ENCODE peak calls at places on chromosomes 1 and 21, in four cellular contexts. T, C, Z and B are unnamed samples.
A peak's percentile ranks its signal among the peaks of the same experiment; 100 is the strongest.

GRCh38 chr1:200977071-200977754 is 46.3 kb downstream of the KIF21B start:
- DNase-seq in T (no peak), C (no peak), Z (no peak), B (no peak)

GRCh38 chr1:43545686-43546387 is 15.2 kb downstream of the PTPRF start:
- DNase-seq in T (peak; percentile 59), C (peak; percentile 91), Z (peak; percentile 90), B (peak; percentile 75)

GRCh38 chr1:232617237-232617636 is 12.7 kb downstream of the SIPA1L2 start:
- DNase-seq in T (no peak), C (no peak), Z (no peak), B (no peak)

GRCh38 chr1:232302376-232303049 is 327.4 kb downstream of the SIPA1L2 start:
- DNase-seq in T (no peak), C (no peak), Z (no peak), B (peak; percentile 63)

GRCh38 chr1:212433577-212434462 is 1.1 kb downstream of the NENF start:
- DNase-seq in T (no peak), C (no peak), Z (no peak), B (peak; percentile 54)

GRCh38 chr1:27393641-27394281 is 1.3 kb downstream of the GPR3 start:
- DNase-seq in T (no peak), C (no peak), Z (no peak), B (no peak)

GRCh38 chr1:153771841-153772593 is 3.2 kb upstream of the SLC27A3 start:
- DNase-seq in T (peak; percentile 69), C (no peak), Z (no peak), B (peak; percentile 68)

GRCh38 chr1:121586369-121587229 is 401.8 kb downstream of the SRGAP2C start:
- DNase-seq in T (no peak), C (peak; percentile 3), Z (no peak), B (no peak)

GRCh38 chr1:164440222-164440621 is 118.8 kb upstream of the PBX1 start:
- DNase-seq in T (peak; percentile 50), C (peak; percentile 22), Z (no peak), B (peak; percentile 46)

GRCh38 chr1:24699628-24700027 is 45.6 kb upstream of the CLIC4 start:
- DNase-seq in T (no peak), C (no peak), Z (no peak), B (no peak)

GRCh38 chr1:14598007-14598497 is 433 bp upstream of the KAZN start:
- DNase-seq in T (no peak), C (no peak), Z (peak; percentile 65), B (peak; percentile 27)

GRCh38 chr1:196608401-196609113 is at the start of gene KCNT2:
- DNase-seq in T (peak; percentile 97), C (peak; percentile 51), Z (peak; percentile 92), B (peak; percentile 100)

GRCh38 chr1:45945426-45945825 is 142.0 kb downstream of the MAST2 start:
- DNase-seq in T (peak; percentile 45), C (no peak), Z (no peak), B (peak; percentile 16)

GRCh38 chr1:156481527-156481926 is 19.0 kb downstream of the MEF2D start:
- DNase-seq in T (no peak), C (no peak), Z (no peak), B (no peak)

GRCh38 chr1:6127587-6128163 is 52.4 kb downstream of the CHD5 start:
- DNase-seq in T (no peak), C (no peak), Z (no peak), B (peak; percentile 71)

GRCh38 chr1:25556791-25557476 is 13.5 kb downstream of the LDLRAP1 start:
- DNase-seq in T (no peak), C (no peak), Z (no peak), B (no peak)

GRCh38 chr1:39902121-39902807 is 547 bp upstream of the MYCL start:
- DNase-seq in T (peak; percentile 83), C (peak; percentile 67), Z (no peak), B (peak; percentile 90)

GRCh38 chr1:46096269-46097148 is 35.9 kb downstream of the PIK3R3 start:
- DNase-seq in T (no peak), C (no peak), Z (no peak), B (peak; percentile 79)

GRCh38 chr21:28375708-28376385 is 616.8 kb downstream of the LTN1 start:
- DNase-seq in T (no peak), C (no peak), Z (no peak), B (no peak)

GRCh38 chr1:160629286-160630210 is 17.3 kb downstream of the SLAMF1 start:
- DNase-seq in T (no peak), C (no peak), Z (no peak), B (no peak)

GRCh38 chr1:7789828-7790227 is 5.7 kb downstream of the PER3 start:
- DNase-seq in T (no peak), C (no peak), Z (no peak), B (no peak)

GRCh38 chr1:240705584-240705983 is 93.6 kb upstream of the GREM2 start:
- DNase-seq in T (no peak), C (no peak), Z (no peak), B (no peak)

GRCh38 chr1:68344208-68344607 is 105.5 kb downstream of the RPE65 start:
- DNase-seq in T (no peak), C (no peak), Z (no peak), B (no peak)

GRCh38 chr1:8456306-8456912 is 138.5 kb downstream of the SLC45A1 start:
- DNase-seq in T (no peak), C (no peak), Z (no peak), B (no peak)

GRCh38 chr1:151047591-151047924 is at the start of gene C1orf56:
- DNase-seq in T (peak; percentile 86), C (peak; percentile 82), Z (peak; percentile 77), B (peak; percentile 89)

GRCh38 chr1:19866758-19867157 is 15.4 kb upstream of the OTUD3 start:
- DNase-seq in T (no peak), C (no peak), Z (no peak), B (no peak)

GRCh38 chr1:223717695-223718363 is 5.5 kb downstream of the CAPN2 start:
- DNase-seq in T (no peak), C (no peak), Z (no peak), B (no peak)

GRCh38 chr1:184002071-184002470 is 35.5 kb downstream of the COLGALT2 start:
- DNase-seq in T (no peak), C (no peak), Z (no peak), B (peak; percentile 70)

GRCh38 chr1:244049142-244049968 is 1.7 kb upstream of the ZBTB18 start:
- DNase-seq in T (peak; percentile 70), C (peak; percentile 66), Z (peak; percentile 16), B (peak; percentile 68)

GRCh38 chr1:239536165-239536849 is 149.9 kb downstream of the CHRM3 start:
- DNase-seq in T (no peak), C (no peak), Z (no peak), B (no peak)